ENCODE peak calls at places on chromosomes 1 and 21, in six cellular contexts. One of them, this sample, is unnamed.

GRCh38 chr1:88104234-88104633 is 579.8 kb upstream of the PKN2 start:
- DNase-seq in activated CD4-positive, alpha-beta T cell treated with anti-CD3 and anti-CD28 coated beads, Interleukin-2, amount 50 U/mL, for 24 hours: no peak
- DNase-seq in stimulated activated naive CD4-positive, alpha-beta T cell: no peak
- DNase-seq in heart right ventricle: no peak
- DNase-seq in glomerular endothelial cell: no peak
- DNase-seq in Daoy: no peak
- DNase-seq in this sample: no peak

GRCh38 chr1:46615735-46616134 is 876 bp downstream of the MOB3C start:
- DNase-seq in glomerular endothelial cell: no peak
- DNase-seq in stimulated activated naive CD4-positive, alpha-beta T cell: no peak
- DNase-seq in Daoy: no peak
- DNase-seq in heart right ventricle: no peak
- DNase-seq in activated CD4-positive, alpha-beta T cell treated with anti-CD3 and anti-CD28 coated beads, Interleukin-2, amount 50 U/mL, for 24 hours: no peak
- DNase-seq in this sample: no peak

GRCh38 chr1:207079706-207080246 is 8.9 kb upstream of the C4BPB start:
- DNase-seq in Daoy: no peak
- DNase-seq in activated CD4-positive, alpha-beta T cell treated with anti-CD3 and anti-CD28 coated beads, Interleukin-2, amount 50 U/mL, for 24 hours: no peak
- DNase-seq in stimulated activated naive CD4-positive, alpha-beta T cell: no peak
- DNase-seq in glomerular endothelial cell: no peak
- DNase-seq in heart right ventricle: no peak
- DNase-seq in this sample: no peak

GRCh38 chr1:53878492-53879105 is 11.0 kb downstream of the YIPF1 start:
- DNase-seq in activated CD4-positive, alpha-beta T cell treated with anti-CD3 and anti-CD28 coated beads, Interleukin-2, amount 50 U/mL, for 24 hours: no peak
- DNase-seq in glomerular endothelial cell: no peak
- DNase-seq in heart right ventricle: no peak
- DNase-seq in stimulated activated naive CD4-positive, alpha-beta T cell: no peak
- DNase-seq in Daoy: peak; percentile 15
- DNase-seq in this sample: peak; percentile 35

GRCh38 chr1:37113285-37113684 is 79.0 kb upstream of the GRIK3 start:
- DNase-seq in glomerular endothelial cell: no peak
- DNase-seq in activated CD4-positive, alpha-beta T cell treated with anti-CD3 and anti-CD28 coated beads, Interleukin-2, amount 50 U/mL, for 24 hours: no peak
- DNase-seq in heart right ventricle: no peak
- DNase-seq in stimulated activated naive CD4-positive, alpha-beta T cell: no peak
- DNase-seq in Daoy: no peak
- DNase-seq in this sample: no peak

GRCh38 chr1:22420456-22421053 is 31.1 kb upstream of the ZBTB40 start:
- DNase-seq in activated CD4-positive, alpha-beta T cell treated with anti-CD3 and anti-CD28 coated beads, Interleukin-2, amount 50 U/mL, for 24 hours: peak; percentile 33
- DNase-seq in heart right ventricle: peak; percentile 80
- DNase-seq in glomerular endothelial cell: no peak
- DNase-seq in Daoy: peak; percentile 89
- DNase-seq in stimulated activated naive CD4-positive, alpha-beta T cell: peak; percentile 31
- DNase-seq in this sample: no peak

GRCh38 chr1:58607391-58607790 is 30.3 kb upstream of the TACSTD2 start:
- DNase-seq in activated CD4-positive, alpha-beta T cell treated with anti-CD3 and anti-CD28 coated beads, Interleukin-2, amount 50 U/mL, for 24 hours: no peak
- DNase-seq in heart right ventricle: no peak
- DNase-seq in glomerular endothelial cell: no peak
- DNase-seq in stimulated activated naive CD4-positive, alpha-beta T cell: no peak
- DNase-seq in Daoy: no peak
- DNase-seq in this sample: no peak

GRCh38 chr1:55310517-55310927 is 95.4 kb upstream of the USP24 start:
- DNase-seq in activated CD4-positive, alpha-beta T cell treated with anti-CD3 and anti-CD28 coated beads, Interleukin-2, amount 50 U/mL, for 24 hours: no peak
- DNase-seq in glomerular endothelial cell: peak; percentile 91
- DNase-seq in heart right ventricle: no peak
- DNase-seq in stimulated activated naive CD4-positive, alpha-beta T cell: no peak
- DNase-seq in Daoy: peak; percentile 98
- DNase-seq in this sample: peak; percentile 70

GRCh38 chr21:45347712-45348477 is 57.1 kb upstream of the COL18A1 start:
- DNase-seq in heart right ventricle: peak; percentile 30
- DNase-seq in activated CD4-positive, alpha-beta T cell treated with anti-CD3 and anti-CD28 coated beads, Interleukin-2, amount 50 U/mL, for 24 hours: no peak
- DNase-seq in Daoy: no peak
- DNase-seq in stimulated activated naive CD4-positive, alpha-beta T cell: no peak
- DNase-seq in glomerular endothelial cell: no peak
- DNase-seq in this sample: no peak

GRCh38 chr1:245516178-245516829 is 361.5 kb downstream of the KIF26B start:
- DNase-seq in glomerular endothelial cell: no peak
- DNase-seq in heart right ventricle: no peak
- DNase-seq in Daoy: peak; percentile 11
- DNase-seq in stimulated activated naive CD4-positive, alpha-beta T cell: no peak
- DNase-seq in activated CD4-positive, alpha-beta T cell treated with anti-CD3 and anti-CD28 coated beads, Interleukin-2, amount 50 U/mL, for 24 hours: no peak
- DNase-seq in this sample: no peak

This sample was measured in Panc1.